ENCODE peak calls at places on chromosomes 2 and 18, in nine cellular contexts. R, A, I, F, S, E, Y, X and B are unnamed samples.

GRCh38 chr2:191678437-191679110 is 638 bp downstream of the NABP1 start:
- DNase-seq in Y (peak; percentile 35), E (peak; percentile 76), I (peak; percentile 78), R (peak; percentile 59), F (no peak), X (peak; percentile 57), S (peak; percentile 77), A (peak; percentile 44), B (peak; percentile 77)

GRCh38 chr2:13616656-13617055 is 899.9 kb downstream of the TRIB2 start:
- DNase-seq in F (no peak), Y (no peak), A (no peak), S (no peak), X (no peak), I (no peak), R (no peak), E (no peak), B (no peak)

GRCh38 chr2:236577481-236578410 is 8.1 kb downstream of the ACKR3 start:
- DNase-seq in S (no peak), I (peak; percentile 65), Y (no peak), R (no peak), F (no peak), E (no peak), A (peak; percentile 8), X (no peak), B (no peak)

GRCh38 chr18:78673516-78674321 is 305.9 kb upstream of the SALL3 start:
- DNase-seq in R (no peak), I (peak; percentile 52), F (no peak), A (no peak), X (no peak), S (no peak), E (no peak), Y (no peak), B (no peak)

GRCh38 chr2:241217320-241218031 is 29.0 kb downstream of the ANO7 start:
- DNase-seq in A (peak; percentile 63), R (peak; percentile 72), Y (peak; percentile 29), I (peak; percentile 87), E (peak; percentile 85), X (peak; percentile 73), S (peak; percentile 68), F (peak; percentile 86), B (peak; percentile 81)

GRCh38 chr2:238515411-238515810 is 88.7 kb downstream of the ASB1 start:
- DNase-seq in I (no peak), X (no peak), F (no peak), A (no peak), R (no peak), Y (no peak), S (no peak), E (no peak), B (no peak)

GRCh38 chr18:76922107-76922506 is 99.8 kb downstream of the ZNF236 start:
- DNase-seq in I (no peak), A (peak; percentile 66), X (peak; percentile 8), S (peak; percentile 64), F (peak; percentile 61), Y (no peak), R (no peak), E (no peak), B (peak; percentile 61)

GRCh38 chr2:69718338-69718965 is 23.5 kb upstream of the ANXA4 start:
- DNase-seq in Y (no peak), R (no peak), I (no peak), X (no peak), E (no peak), S (no peak), F (no peak), A (no peak), B (no peak)

GRCh38 chr2:212811946-212812345 is 273.3 kb upstream of the ERBB4 start:
- DNase-seq in E (no peak), S (no peak), X (no peak), A (no peak), I (no peak), Y (no peak), R (no peak), F (no peak), B (no peak)

GRCh38 chr2:55922488-55922887 is 1.1 kb downstream of the EFEMP1 start:
- DNase-seq in R (peak; percentile 25), A (peak; percentile 79), E (no peak), X (no peak), S (no peak), I (no peak), Y (no peak), F (no peak), B (no peak)

GRCh38 chr2:55926246-55926645 is 2.7 kb upstream of the EFEMP1 start:
- DNase-seq in Y (no peak), F (no peak), R (no peak), I (no peak), S (no peak), A (peak; percentile 12), E (no peak), X (no peak), B (no peak)

GRCh38 chr2:55923978-55924325 is 370 bp upstream of the EFEMP1 start:
- DNase-seq in X (no peak), S (no peak), I (no peak), E (no peak), R (no peak), A (no peak), F (no peak), Y (no peak), B (no peak)

GRCh38 chr2:55926974-55927373 is 3.4 kb upstream of the EFEMP1 start:
- DNase-seq in A (no peak), E (no peak), Y (no peak), R (no peak), I (no peak), F (no peak), X (no peak), S (no peak), B (no peak)

GRCh38 chr2:55923091-55923977 is at the start of gene EFEMP1:
- DNase-seq in X (peak; percentile 41), A (peak; percentile 87), Y (peak; percentile 20), R (peak; percentile 80), I (peak; percentile 81), F (peak; percentile 23), S (peak; percentile 19), E (peak; percentile 83), B (peak; percentile 52)
- TF ChIP-seq POLR2A in X (peak; percentile 20), A (peak; percentile 96), Y (no peak), R (peak; percentile 64), I (no peak), F (no peak), S (peak; percentile 22), E (peak; percentile 66), B (no peak)

DNA sequence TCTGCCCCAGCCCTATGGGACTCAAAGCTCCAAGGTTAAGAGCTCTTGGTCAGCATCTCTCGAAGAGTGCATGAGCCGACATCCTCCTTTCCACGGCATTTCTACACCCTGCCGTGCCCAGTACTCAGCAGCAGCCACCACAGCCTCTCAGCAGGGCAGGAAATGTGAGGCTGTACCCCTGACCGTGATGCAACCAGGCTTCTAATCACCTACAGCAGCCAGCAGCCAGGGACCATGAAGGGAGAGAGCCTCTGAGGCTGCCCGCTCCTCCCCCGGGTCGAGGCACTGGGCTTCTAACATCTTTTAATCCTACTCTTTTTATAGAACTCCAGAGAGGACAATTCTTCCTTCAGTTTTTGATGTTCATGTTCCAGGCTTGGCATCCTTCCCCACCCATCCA is 6.5 kb downstream of the CYS1 start:
- DNase-seq in S (no peak), Y (no peak), E (no peak), A (no peak), R (no peak), I (no peak), X (no peak), F (no peak), B (no peak)
- TF ChIP-seq POLR2A in S (no peak), Y (no peak), E (no peak), A (no peak), R (no peak), I (no peak), X (no peak), F (no peak), B (no peak)

DNA sequence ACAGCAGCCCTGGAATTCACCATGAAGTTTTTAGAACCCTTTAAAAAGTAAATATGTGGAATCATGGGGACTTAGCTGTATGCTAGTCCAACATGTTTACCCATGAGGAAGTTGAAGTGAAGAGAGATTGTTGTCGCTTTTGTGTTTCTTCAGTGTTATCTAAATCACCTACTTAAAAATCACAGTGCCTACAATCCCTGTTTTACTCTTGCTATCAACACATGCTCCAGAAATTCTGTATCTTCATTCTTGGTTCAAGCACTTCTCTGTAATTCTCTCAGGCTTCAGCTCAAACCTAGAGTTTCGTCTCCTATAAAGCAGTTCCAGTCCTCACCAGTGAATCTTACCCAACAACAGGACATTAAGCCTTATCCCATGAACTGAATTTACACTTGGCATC is 30.5 kb upstream of the CHMP1B start:
- DNase-seq in E (no peak), Y (no peak), X (no peak), I (no peak), R (no peak), S (no peak), F (no peak), A (no peak), B (no peak)
- TF ChIP-seq POLR2A in E (no peak), Y (no peak), X (no peak), I (no peak), R (no peak), S (no peak), F (no peak), A (no peak), B (no peak)

GRCh38 chr2:201073071-201073470 is 1.3 kb downstream of the NDUFB3 start:
- DNase-seq in E (no peak), Y (no peak), R (no peak), F (no peak), A (no peak), I (no peak), S (no peak), X (no peak), B (no peak)

GRCh38 chr2:201072201-201072530 is 365 bp downstream of the NDUFB3 start:
- DNase-seq in Y (no peak), S (no peak), E (no peak), A (no peak), X (no peak), R (no peak), I (no peak), F (no peak), B (no peak)

GRCh38 chr2:201074996-201075395 is 3.2 kb downstream of the NDUFB3 start:
- DNase-seq in E (no peak), R (no peak), X (no peak), F (no peak), A (no peak), Y (no peak), I (no peak), S (no peak), B (no peak)

GRCh38 chr2:201070966-201071304 is 536 bp downstream of the HYCC2 start:
- DNase-seq in X (peak; percentile 6), S (no peak), I (no peak), R (no peak), Y (no peak), E (no peak), F (no peak), A (no peak), B (no peak)

DNA sequence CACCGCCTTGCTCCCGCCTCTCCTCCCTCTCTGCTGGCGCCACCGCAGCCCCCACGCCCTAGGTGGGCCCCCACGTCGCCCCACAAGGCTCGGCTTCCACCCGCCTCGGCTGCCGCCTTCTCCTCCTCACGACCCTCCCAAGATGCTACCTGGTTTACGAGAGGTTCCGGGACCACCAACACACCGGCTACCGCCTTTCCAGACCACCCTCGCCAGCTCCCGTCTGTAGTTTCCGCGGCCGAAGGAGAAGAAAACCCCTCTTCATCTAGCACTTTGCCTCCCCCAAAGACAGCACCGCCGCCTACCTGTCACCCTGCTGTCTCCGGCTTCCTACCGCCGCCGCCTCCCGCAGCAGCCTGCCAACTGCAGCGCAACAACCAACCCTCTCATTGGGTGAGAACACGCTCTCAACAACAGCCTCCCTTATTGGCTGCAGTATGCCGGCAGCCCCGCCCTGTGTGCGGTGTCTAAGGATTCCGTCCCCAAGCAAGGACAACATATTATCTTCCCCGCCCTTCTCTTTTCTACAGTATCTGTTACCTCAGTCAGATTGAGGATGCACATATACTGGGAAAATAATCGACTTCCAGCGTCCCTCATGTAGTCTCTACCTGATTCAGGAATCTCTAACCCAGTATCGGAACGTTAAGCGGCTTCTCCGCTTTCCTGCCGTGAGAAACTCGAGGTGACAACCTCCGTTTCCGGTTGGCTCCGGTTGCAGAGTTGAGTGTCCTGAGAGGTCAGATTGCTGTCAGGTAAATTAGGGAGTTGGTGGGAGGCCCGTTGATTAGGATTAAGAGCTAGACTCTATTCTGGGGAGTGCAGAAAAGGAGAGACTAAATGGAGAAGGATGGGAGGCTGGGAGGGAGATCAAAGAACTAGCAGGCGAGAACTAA is at the start of the genes HYCC2 and NDUFB3:
- DNase-seq in Y (peak; percentile 89), R (peak; percentile 92), E (peak; percentile 93), X (peak; percentile 96), I (peak; percentile 96), A (peak; percentile 96), S (peak; percentile 94), F (peak; percentile 74), B (peak; percentile 93)
- TF ChIP-seq POLR2A in Y (peak; percentile 61), R (peak; percentile 58), E (peak; percentile 64), X (peak; percentile 53), I (peak; percentile 83), A (peak; percentile 38), S (peak; percentile 88), F (peak; percentile 84), B (peak; percentile 57)